ENCODE peak calls at places on chromosomes 3 and 15, in eight cellular contexts. F, U, G, H, C, I, L and Q are unnamed samples.

GRCh38 chr15:79673416-79674123 is 223.2 kb downstream of the MTHFS start:
- DNase-seq in F (no peak), U (no peak), G (no peak), H (no peak), C (no peak), I (no peak), L (no peak), Q (no peak)

GRCh38 chr15:68442041-68442440 is 10.1 kb upstream of the ITGA11 start:
- DNase-seq in F (peak), U (no peak), G (no peak), H (no peak), C (no peak), I (no peak), L (no peak), Q (no peak)

GRCh38 chr3:45273681-45274515 is 47.8 kb upstream of the TMEM158 start:
- DNase-seq in F (no peak), U (no peak), G (peak), H (no peak), C (no peak), I (no peak), L (no peak), Q (no peak)

GRCh38 chr3:192916455-192917257 is 1.0 kb downstream of the MB21D2 start:
- DNase-seq in F (peak), U (no peak), G (peak), H (no peak), C (no peak), I (no peak), L (no peak), Q (peak)

GRCh38 chr3:14143826-14144225 is 19.0 kb downstream of the TMEM43 start:
- DNase-seq in F (no peak), U (no peak), G (peak), H (no peak), C (no peak), I (no peak), L (peak), Q (no peak)

GRCh38 chr3:131796558-131796957 is 238.3 kb downstream of the CPNE4 start:
- DNase-seq in F (no peak), U (no peak), G (no peak), H (no peak), C (no peak), I (no peak), L (no peak), Q (no peak)

GRCh38 chr3:53666026-53666425 is 171.6 kb downstream of the CACNA1D start:
- DNase-seq in F (no peak), U (no peak), G (no peak), H (no peak), C (no peak), I (no peak), L (no peak), Q (no peak)

GRCh38 chr3:140117111-140117526 is 182.1 kb downstream of the CLSTN2 start:
- DNase-seq in F (no peak), U (no peak), G (no peak), H (no peak), C (no peak), I (no peak), L (peak), Q (no peak)